ENCODE peak calls at places on chromosomes 11 and 22, in five cellular contexts. I is A549, K is WTC11, O is K562, F is H1. N is an unnamed sample.
A peak's percentile ranks its signal among the peaks of the same experiment; 100 is the strongest.

GRCh38 chr11:133176748-133177147 is 355.6 kb downstream of the OPCML start:
- DNase-seq in I (no peak), K (no peak), O (no peak), F (no peak), N (no peak)

GRCh38 chr11:4606231-4607015 is 1.6 kb downstream of the TRIM68 start:
- DNase-seq in I (no peak), K (no peak), O (no peak), F (no peak), N (peak; percentile 8)

GRCh38 chr11:134529212-134530096 is 117.4 kb upstream of the B3GAT1 start:
- DNase-seq in I (no peak), K (no peak), O (no peak), F (no peak), N (no peak)

GRCh38 chr11:65870706-65871681 is 1.6 kb downstream of the EFEMP2 start:
- DNase-seq in I (no peak), K (no peak), O (no peak), F (no peak), N (no peak)

GRCh38 chr22:41683616-41684015 is 5.1 kb downstream of the SNU13 start:
- DNase-seq in I (no peak), K (no peak), O (no peak), F (no peak), N (no peak)

GRCh38 chr11:35491231-35491871 is 34.1 kb downstream of the PAMR1 start:
- DNase-seq in I (peak; percentile 26), K (no peak), O (no peak), F (no peak), N (peak; percentile 96)

GRCh38 chr22:43862074-43862881 is at the start of gene SULT4A1:
- DNase-seq in I (no peak), K (peak; percentile 47), O (peak; percentile 65), F (no peak), N (peak; percentile 54)

GRCh38 chr11:76670475-76671235 is at the start of gene LRRC32:
- DNase-seq in I (no peak), K (peak; percentile 57), O (peak; percentile 83), F (no peak), N (no peak)

GRCh38 chr11:111916768-111917167 is 1.9 kb upstream of the C11orf52 start:
- DNase-seq in I (no peak), K (no peak), O (no peak), F (no peak), N (no peak)

GRCh38 chr11:118648291-118648690 is 31.2 kb downstream of the TREH start:
- DNase-seq in I (no peak), K (no peak), O (no peak), F (no peak), N (no peak)

GRCh38 chr11:118635237-118635591 is 27.8 kb downstream of the PHLDB1 start:
- DNase-seq in I (no peak), K (peak; percentile 52), O (no peak), F (no peak), N (no peak)

GRCh38 chr11:102555091-102555490 is 24.5 kb upstream of the MMP7 start:
- DNase-seq in I (no peak), K (no peak), O (no peak), F (no peak), N (no peak)

GRCh38 chr11:27688076-27688475 is 12.2 kb downstream of the BDNF start:
- DNase-seq in I (no peak), K (peak; percentile 77), O (no peak), F (no peak), N (no peak)

GRCh38 chr22:38872831-38873248 is 824 bp upstream of the CBX6 start:
- DNase-seq in I (peak; percentile 37), K (peak; percentile 66), O (peak; percentile 53), F (no peak), N (peak; percentile 32)

GRCh38 chr11:80116796-80117195 is 676.0 kb upstream of the TENM4 start:
- DNase-seq in I (no peak), K (no peak), O (no peak), F (no peak), N (no peak)

GRCh38 chr22:30823015-30823370 is 128.3 kb downstream of the OSBP2 start:
- DNase-seq in I (no peak), K (peak; percentile 59), O (peak; percentile 25), F (no peak), N (no peak)

GRCh38 chr11:65432133-65432650 is 9.6 kb downstream of the NEAT1 start:
- DNase-seq in I (no peak), K (no peak), O (no peak), F (no peak), N (peak; percentile 34)

GRCh38 chr11:134784525-134784924 is 372.5 kb upstream of the B3GAT1 start:
- DNase-seq in I (no peak), K (no peak), O (no peak), F (no peak), N (no peak)

GRCh38 chr11:57643802-57644201 is 5.9 kb downstream of the YPEL4 start:
- DNase-seq in I (no peak), K (no peak), O (no peak), F (no peak), N (peak; percentile 44)

GRCh38 chr11:14891143-14892035 is 642 bp downstream of the CYP2R1 start:
- DNase-seq in I (peak; percentile 94), K (peak; percentile 91), O (peak; percentile 89), F (peak; percentile 67), N (peak; percentile 82)

GRCh38 chr11:111021131-111021530 is 224.4 kb upstream of the POU2AF2 start:
- DNase-seq in I (no peak), K (no peak), O (no peak), F (no peak), N (no peak)

GRCh38 chr11:119108151-119108856 is 1.2 kb downstream of the C2CD2L start:
- DNase-seq in I (no peak), K (peak; percentile 38), O (peak; percentile 61), F (no peak), N (peak; percentile 27)

GRCh38 chr22:25651332-25651731 is 86.9 kb downstream of the GRK3 start:
- DNase-seq in I (no peak), K (no peak), O (no peak), F (no peak), N (no peak)

GRCh38 chr11:15349413-15349812 is 234.7 kb downstream of the INSC start:
- DNase-seq in I (no peak), K (no peak), O (no peak), F (no peak), N (no peak)

GRCh38 chr11:72758690-72759389 is 6.6 kb upstream of the ARAP1 start:
- DNase-seq in I (no peak), K (no peak), O (peak; percentile 72), F (no peak), N (peak; percentile 96)

GRCh38 chr11:73795925-73796632 is 8.4 kb downstream of the MRPL48 start:
- DNase-seq in I (peak; percentile 28), K (peak; percentile 66), O (no peak), F (no peak), N (no peak)

GRCh38 chr11:76601272-76601671 is 69.3 kb downstream of the LRRC32 start:
- DNase-seq in I (no peak), K (no peak), O (no peak), F (no peak), N (no peak)

GRCh38 chr22:41674941-41675340 is 13.7 kb downstream of the SNU13 start:
- DNase-seq in I (no peak), K (no peak), O (no peak), F (no peak), N (no peak)

GRCh38 chr11:2420502-2421225 is 20.1 kb downstream of the TSSC4 start:
- DNase-seq in I (peak; percentile 69), K (peak; percentile 84), O (peak; percentile 92), F (peak; percentile 65), N (peak; percentile 59)

GRCh38 chr11:100918551-100919500 is 210.8 kb downstream of the PGR start:
- DNase-seq in I (peak; percentile 36), K (no peak), O (no peak), F (no peak), N (peak; percentile 43)

GRCh38 chr11:8063319-8063718 is 17.7 kb upstream of the TUB start:
- DNase-seq in I (no peak), K (no peak), O (no peak), F (no peak), N (peak; percentile 72)

GRCh38 chr11:1202154-1202775 is 20.6 kb upstream of the MUC5B start:
- DNase-seq in I (peak; percentile 69), K (peak; percentile 14), O (no peak), F (no peak), N (no peak)
- TF ChIP-seq USF2 in I (no peak), K (no peak), O (no peak), F (no peak), N (no peak)

DNA sequence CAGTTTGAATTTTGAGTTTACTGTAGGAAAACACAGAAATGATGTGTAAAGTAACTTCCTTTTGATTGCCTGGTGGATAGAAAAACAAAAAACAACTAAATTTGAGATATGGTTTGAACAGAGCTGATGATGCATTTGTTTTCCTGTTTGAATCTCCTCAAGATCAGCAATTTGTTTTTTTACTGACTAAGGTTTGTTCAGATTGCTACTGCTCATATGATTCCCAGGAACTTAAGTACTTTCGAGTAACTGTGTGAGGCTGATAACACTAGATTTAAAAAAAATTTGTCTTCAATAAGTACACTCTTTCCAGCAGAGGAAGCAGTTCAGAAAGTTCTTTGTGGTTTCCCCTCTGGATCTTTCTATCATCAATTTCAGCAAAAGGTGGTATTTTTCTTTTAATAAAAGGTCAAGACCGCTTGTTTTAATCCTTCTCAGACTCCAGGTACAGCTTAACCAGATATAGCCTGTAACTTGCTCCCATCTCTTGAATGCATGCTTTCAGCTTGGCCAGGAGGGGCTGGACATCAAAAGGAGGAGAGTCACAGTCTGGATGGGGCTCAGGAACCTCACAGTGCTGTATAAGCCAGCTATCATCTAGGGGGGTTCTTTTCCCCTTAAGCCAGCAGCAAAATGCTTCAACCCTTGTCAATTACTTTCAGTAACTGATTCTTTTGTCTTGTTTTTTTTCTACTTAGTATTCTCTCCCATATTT is 12.3 kb upstream of the MS4A6E start:
- DNase-seq in I (no peak), K (no peak), O (no peak), F (no peak), N (no peak)
- TF ChIP-seq CTCF in I (no peak), K (no peak), O (no peak), F (no peak), N (no peak)

GRCh38 chr22:36566720-36567119 is 37.8 kb upstream of the EIF3D start:
- DNase-seq in I (no peak), K (no peak), O (no peak), F (no peak), N (no peak)

GRCh38 chr22:36564422-36565151 is 35.6 kb upstream of the EIF3D start:
- DNase-seq in I (no peak), K (no peak), O (no peak), F (no peak), N (no peak)

GRCh38 chr22:36565152-36565507 is 36.2 kb upstream of the EIF3D start:
- DNase-seq in I (no peak), K (no peak), O (no peak), F (no peak), N (no peak)

GRCh38 chr22:36563898-36564297 is 34.9 kb upstream of the EIF3D start:
- DNase-seq in I (no peak), K (no peak), O (no peak), F (no peak), N (no peak)

DNA sequence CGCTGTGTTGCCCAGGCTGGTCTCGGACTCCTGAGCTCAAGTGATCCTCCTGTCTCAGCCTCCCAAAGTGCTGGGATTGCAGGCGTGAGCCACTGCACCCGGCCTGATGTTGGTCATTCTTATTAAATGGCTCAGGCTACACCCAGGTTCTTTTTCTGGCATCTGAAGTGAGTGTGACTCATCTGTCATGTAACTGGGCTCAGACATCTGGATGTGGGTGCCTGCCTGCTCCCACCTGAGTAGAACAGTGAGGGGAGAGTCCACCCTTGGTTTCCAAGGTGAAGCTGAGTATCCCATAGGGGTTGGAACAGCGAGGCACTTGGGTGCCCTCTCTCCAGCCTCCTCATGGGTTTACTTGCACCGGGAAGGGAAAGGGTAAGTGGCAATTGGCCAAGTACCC is 36.7 kb upstream of the EIF3D start:
- DNase-seq in I (no peak), K (no peak), O (no peak), F (no peak), N (no peak)
- TF ChIP-seq USF2 in I (no peak), K (no peak), O (no peak), F (no peak), N (no peak)

GRCh38 chr11:67630943-67631331 is 1.2 kb upstream of the NUDT8 start:
- DNase-seq in I (no peak), K (no peak), O (no peak), F (no peak), N (no peak)
- TF ChIP-seq CTCF in I (no peak), K (no peak), O (no peak), F (no peak), N (no peak)